ENCODE peak calls at places on chromosomes 2 and 18, in five cellular contexts. K is fibroblast of lung, Q is psoas muscle, D is IMR-90, I is hepatocyte. E is an unnamed sample. For H3K36me3, the result is how much of the 10 kb centered on the place peaks cover.

GRCh38 chr2:169173876-169174275 is 104.5 kb downstream of the DHRS9 start:
- DNase-seq in K (no peak), Q (no peak), D (no peak), I (no peak), E (no peak)

GRCh38 chr2:166137331-166137730 is 9.5 kb upstream of the SCN1A start:
- DNase-seq in K (no peak), Q (no peak), D (no peak), I (no peak), E (no peak)

GRCh38 chr2:226983891-226984290 is 148.0 kb downstream of the RHBDD1 start:
- DNase-seq in K (no peak), Q (no peak), D (no peak), I (no peak), E (no peak)

GRCh38 chr18:23970161-23971153 is 44.1 kb upstream of the TTC39C start:
- DNase-seq in K (no peak), Q (no peak), D (no peak), I (no peak), E (no peak)

GRCh38 chr2:12110074-12110473 is 363.6 kb downstream of the LPIN1 start:
- DNase-seq in K (peak), Q (no peak), D (peak), I (no peak), E (no peak)

GRCh38 chr2:62362561-62362960 is 143.4 kb downstream of the TMEM17 start:
- DNase-seq in K (no peak), Q (no peak), D (no peak), I (peak), E (no peak)

GRCh38 chr18:42860011-42860410 is 255.5 kb downstream of the RIT2 start:
- DNase-seq in K (peak), Q (no peak), D (no peak), I (peak), E (no peak)

GRCh38 chr2:180523629-180524340 is 456.6 kb upstream of the UBE2E3 start:
- DNase-seq in K (peak), Q (no peak), D (peak), I (no peak), E (no peak)

GRCh38 chr2:40546792-40547191 is 94.9 kb upstream of the SLC8A1 start:
- DNase-seq in K (no peak), Q (no peak), D (no peak), I (no peak), E (no peak)

GRCh38 chr18:48921305-48922202 is 29.2 kb downstream of the SMAD7 start:
- DNase-seq in K (no peak), Q (no peak), D (no peak), I (no peak), E (no peak)

DNA sequence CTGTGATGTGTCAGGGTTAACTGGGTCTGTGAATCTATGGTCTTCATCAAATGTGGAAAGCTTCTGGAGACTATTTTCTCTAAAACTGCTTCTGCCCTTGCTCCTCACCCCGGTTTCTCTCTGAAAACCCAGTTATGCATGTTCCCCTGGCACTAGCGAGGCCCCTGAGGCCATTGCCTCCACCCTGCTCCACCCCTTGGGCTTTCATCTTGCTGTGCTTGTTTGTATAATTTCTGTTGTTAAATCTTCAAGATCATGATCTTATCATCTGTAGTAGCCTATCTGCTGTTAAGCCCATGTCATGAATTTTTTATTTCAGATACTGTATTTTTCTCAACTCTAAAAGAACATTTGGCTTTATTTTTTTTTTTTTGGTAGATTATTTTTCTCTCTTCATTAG is 14.9 kb upstream of the ANO7 start:
- DNase-seq in K (no peak), Q (no peak), D (no peak), I (no peak), E (no peak)
- H3K36me3 ChIP-seq in K (under half), Q (half or more), D (under half), I (under half), E (under half)

GRCh38 chr18:79736230-79736629 is 56.6 kb downstream of the CTDP1 start:
- DNase-seq in K (no peak), Q (no peak), D (no peak), I (no peak), E (no peak)

GRCh38 chr18:79733996-79734770 is 54.6 kb downstream of the CTDP1 start:
- DNase-seq in K (no peak), Q (no peak), D (no peak), I (no peak), E (no peak)

GRCh38 chr18:79736846-79737245 is 57.2 kb downstream of the CTDP1 start:
- DNase-seq in K (no peak), Q (no peak), D (no peak), I (no peak), E (no peak)

GRCh38 chr18:79737426-79737825 is 57.8 kb downstream of the CTDP1 start:
- DNase-seq in K (no peak), Q (no peak), D (no peak), I (no peak), E (no peak)

DNA sequence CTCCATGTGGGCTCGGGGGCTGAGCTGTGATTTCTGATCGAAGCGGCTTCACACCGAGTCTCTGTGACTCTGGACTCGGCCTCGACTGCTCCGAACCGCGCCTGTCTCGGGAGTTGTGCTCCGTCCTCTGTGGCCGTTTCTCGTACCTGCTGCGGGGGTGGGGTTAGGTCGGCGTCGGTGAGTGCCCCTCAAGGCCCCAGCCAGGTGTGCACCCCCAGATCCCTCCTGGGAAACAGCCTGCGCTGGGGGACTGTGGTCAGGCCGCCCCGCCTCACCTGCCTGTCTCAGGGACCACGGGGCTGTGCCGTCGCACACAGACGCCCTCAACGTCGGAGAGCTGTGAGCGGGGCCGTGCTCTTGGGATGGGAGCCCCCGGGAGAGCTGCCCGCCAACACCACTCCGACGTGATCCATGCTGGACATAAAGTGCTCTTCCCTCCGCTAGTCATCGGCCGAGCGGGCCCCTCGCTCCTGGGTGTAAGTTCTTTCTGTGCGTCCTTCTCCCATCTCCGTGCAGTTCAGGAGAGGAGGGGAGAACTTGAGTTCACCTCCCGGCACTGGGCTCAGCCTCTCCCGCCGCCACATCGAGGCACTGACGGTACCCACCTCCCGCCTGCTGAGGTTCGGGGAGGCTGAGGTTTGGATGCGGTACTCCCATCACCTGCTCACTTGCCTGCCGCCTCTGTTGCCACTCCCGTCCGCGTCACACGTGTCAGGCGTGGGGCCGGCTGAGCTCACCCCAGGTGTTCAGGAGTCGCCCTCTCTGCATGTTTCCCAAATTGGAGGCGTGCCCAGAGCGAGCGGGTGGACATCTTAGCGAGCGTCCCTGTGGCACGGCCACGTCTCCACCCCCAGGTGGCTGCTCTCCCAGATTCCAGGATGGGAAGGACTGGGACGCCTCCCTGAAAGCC is 55.7 kb downstream of the CTDP1 start:
- DNase-seq in K (no peak), Q (no peak), D (no peak), I (no peak), E (no peak)
- H3K36me3 ChIP-seq in K (under half), Q (half or more), D (half or more), I (under half), E (under half)

DNA sequence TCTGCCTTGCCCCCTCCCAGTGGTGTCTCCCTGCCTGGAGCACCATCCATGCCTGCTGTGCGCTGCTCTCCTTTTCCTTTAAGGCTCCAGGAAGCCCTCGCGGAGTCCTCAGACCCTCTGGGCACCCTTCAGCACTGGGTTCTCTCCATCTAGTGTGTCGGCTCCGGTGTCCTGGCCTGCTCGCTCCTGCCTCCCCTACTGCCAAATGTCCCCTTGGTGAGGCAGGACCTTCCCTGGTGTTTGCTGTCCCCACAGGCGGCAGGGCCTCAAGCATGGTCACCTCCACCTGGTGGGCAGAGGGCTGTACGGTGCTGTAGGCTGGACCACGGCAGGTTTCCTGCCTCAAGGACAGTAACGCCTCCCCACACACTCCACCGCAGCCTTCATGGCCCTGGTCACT is 90.2 kb downstream of the DGKD start:
- DNase-seq in K (no peak), Q (peak), D (no peak), I (no peak), E (no peak)
- H3K36me3 ChIP-seq in K (under half), Q (half or more), D (under half), I (under half), E (under half)

GRCh38 chr2:37156857-37157714 is at the start of gene EIF2AK2:
- DNase-seq in K (peak), Q (peak), D (peak), I (peak), E (peak)
- H3K36me3 ChIP-seq in K (under half), Q (under half), D (under half), I (under half), E (under half)

DNA sequence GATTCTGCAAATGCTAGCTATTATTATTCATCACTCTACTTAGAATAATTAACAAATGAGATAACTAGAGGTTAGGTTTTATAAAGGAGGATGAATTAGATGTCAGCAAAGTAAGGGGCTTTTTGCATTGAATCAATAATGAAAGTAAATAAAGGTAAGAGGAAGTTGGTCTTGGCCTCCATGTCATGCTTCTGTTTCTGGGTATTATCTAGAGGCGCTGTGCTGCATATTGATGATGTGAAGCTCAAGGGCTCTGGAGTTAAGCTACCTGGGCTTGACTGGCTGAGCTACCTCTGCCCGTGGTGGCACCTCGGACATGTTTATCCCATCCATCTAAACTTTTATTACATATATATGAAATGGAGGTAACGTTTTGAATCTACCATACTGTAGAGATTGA is 350.9 kb downstream of the PARD3B start:
- DNase-seq in K (no peak), Q (no peak), D (no peak), I (no peak), E (no peak)
- H3K36me3 ChIP-seq in K (under half), Q (under half), D (under half), I (under half), E (under half)